ENCODE peak calls at places on chromosomes 11 and 22, in ten cellular contexts. A is stomach, X is HepG2, Y is spleen, F is SK-N-SH, S is transverse colon, T is SK-N-MC, B is upper lobe of left lung, N is Panc1, O is HCT116. M is an unnamed sample. For H3K9me3, the result is how much of the 10 kb centered on the place peaks cover.

GRCh38 chr22:46611189-46611588 is 9.0 kb upstream of the GRAMD4 start:
- DNase-seq in F (no peak), T (no peak), S (no peak), Y (no peak), X (no peak), N (no peak), O (no peak), A (no peak), B (no peak), M (no peak)

GRCh38 chr11:2097356-2097997 is 41.7 kb downstream of the IGF2 start:
- DNase-seq in N (no peak), B (peak), A (peak), F (no peak), S (peak), Y (peak), X (peak), T (no peak), O (no peak), M (peak)

GRCh38 chr22:42685941-42686666 is 34.6 kb downstream of the A4GALT start:
- DNase-seq in Y (no peak), S (peak), F (peak), B (peak), X (no peak), N (no peak), A (peak), O (no peak), T (no peak), M (no peak)

GRCh38 chr22:37244922-37245722 is 1.1 kb upstream of the RAC2 start:
- DNase-seq in N (no peak), A (no peak), X (no peak), Y (peak), T (no peak), O (no peak), S (peak), F (no peak), B (peak), M (no peak)

GRCh38 chr11:28106351-28107043 is 1.5 kb downstream of the KIF18A start:
- DNase-seq in S (no peak), X (no peak), F (no peak), Y (peak), B (no peak), A (no peak), O (no peak), N (no peak), T (no peak), M (no peak)

GRCh38 chr22:47776329-47776728 is 1013.9 kb downstream of the TBC1D22A start:
- DNase-seq in N (no peak), S (no peak), B (no peak), O (no peak), F (no peak), X (no peak), Y (no peak), T (no peak), A (no peak), M (no peak)

GRCh38 chr11:2991477-2992233 is 474 bp downstream of the NAP1L4 start:
- DNase-seq in O (no peak), N (no peak), A (no peak), T (no peak), S (no peak), Y (no peak), X (peak), F (no peak), B (peak), M (peak)

GRCh38 chr22:36252754-36253522 is at the start of gene APOL1:
- DNase-seq in T (no peak), N (no peak), S (peak), X (peak), A (peak), Y (peak), O (no peak), B (peak), F (no peak), M (peak)

GRCh38 chr11:104918113-104918824 is 20.0 kb upstream of the CASP12 start:
- DNase-seq in T (no peak), N (peak), F (no peak), Y (no peak), A (no peak), B (no peak), X (no peak), S (no peak), O (no peak), M (peak)

GRCh38 chr11:113690619-113691569 is 15.2 kb downstream of the TMPRSS5 start:
- DNase-seq in N (no peak), S (peak), F (peak), B (no peak), Y (no peak), O (peak), T (no peak), X (peak), A (peak), M (no peak)

GRCh38 chr11:103322861-103323260 is 213.6 kb downstream of the DYNC2H1 start:
- DNase-seq in X (no peak), T (no peak), B (no peak), A (no peak), N (no peak), F (no peak), Y (no peak), O (no peak), S (no peak), M (peak)

GRCh38 chr22:24016156-24016555 is 5.1 kb downstream of the CABIN1 start:
- DNase-seq in O (no peak), Y (no peak), B (no peak), T (no peak), F (no peak), X (no peak), N (no peak), A (no peak), S (no peak), M (no peak)

GRCh38 chr11:35546317-35546716 is 20.9 kb upstream of the PAMR1 start:
- DNase-seq in S (no peak), B (no peak), N (no peak), O (no peak), T (no peak), F (no peak), A (no peak), Y (no peak), X (no peak), M (no peak)

GRCh38 chr11:35040221-35040942 is 98.6 kb upstream of the CD44 start:
- DNase-seq in S (no peak), Y (no peak), B (no peak), A (no peak), N (peak), F (no peak), O (no peak), X (no peak), T (no peak), M (no peak)

GRCh38 chr11:64856382-64857227 is 12.2 kb upstream of the CDC42BPG start:
- DNase-seq in F (no peak), S (peak), X (peak), B (peak), T (no peak), Y (no peak), A (peak), N (no peak), O (peak), M (peak)

GRCh38 chr22:42856179-42856864 is 751 bp downstream of the ARFGAP3 start:
- DNase-seq in X (peak), B (peak), F (no peak), A (peak), Y (peak), O (no peak), N (no peak), T (no peak), S (peak), M (peak)

GRCh38 chr11:121696177-121696863 is 243.6 kb upstream of the SORL1-AS1 start:
- DNase-seq in A (no peak), T (no peak), Y (no peak), O (no peak), B (no peak), S (no peak), N (no peak), X (no peak), F (no peak), M (no peak)

GRCh38 chr11:13262096-13262495 is 15.5 kb upstream of the BMAL1 start:
- DNase-seq in B (no peak), A (no peak), F (no peak), N (no peak), Y (no peak), S (no peak), X (no peak), T (no peak), O (peak), M (peak)

GRCh38 chr11:119339581-119340334 is 925 bp downstream of the C1QTNF5 start:
- DNase-seq in F (peak), S (peak), O (no peak), Y (peak), N (no peak), X (peak), T (no peak), A (peak), B (peak), M (peak)

GRCh38 chr22:33023119-33023827 is 34.9 kb downstream of the SYN3 start:
- DNase-seq in A (no peak), X (no peak), F (no peak), Y (no peak), T (no peak), O (no peak), N (no peak), S (no peak), B (no peak), M (no peak)

GRCh38 chr22:25702571-25703167 is 39.3 kb upstream of the MYO18B start:
- DNase-seq in S (no peak), B (no peak), A (no peak), Y (no peak), T (no peak), X (no peak), N (no peak), O (no peak), F (no peak), M (no peak)

GRCh38 chr22:27848005-27848404 is 46.4 kb upstream of the MN1 start:
- DNase-seq in S (no peak), A (no peak), F (no peak), O (no peak), N (no peak), Y (no peak), T (no peak), X (no peak), B (no peak), M (no peak)

GRCh38 chr11:4464216-4465159 is 15.4 kb downstream of the OR52K2 start:
- DNase-seq in X (no peak), N (no peak), S (no peak), O (peak), A (no peak), B (no peak), Y (no peak), T (no peak), F (no peak), M (no peak)

GRCh38 chr11:76671236-76671590 is 666 bp upstream of the LRRC32 start:
- DNase-seq in F (no peak), N (no peak), O (no peak), A (no peak), S (no peak), T (no peak), B (no peak), X (no peak), Y (no peak), M (no peak)

GRCh38 chr22:36201630-36202312 is at the start of gene APOL4:
- DNase-seq in S (peak), B (peak), O (no peak), Y (no peak), A (peak), N (no peak), T (no peak), F (peak), X (no peak), M (no peak)

GRCh38 chr22:38981005-38981658 is 1.0 kb upstream of the APOBEC3B start:
- DNase-seq in S (peak), A (no peak), N (no peak), T (no peak), X (peak), F (no peak), B (no peak), Y (no peak), O (peak), M (no peak)

GRCh38 chr11:26905368-26905767 is 88.5 kb upstream of the FIBIN start:
- DNase-seq in N (no peak), S (no peak), F (peak), A (no peak), Y (no peak), B (no peak), O (no peak), T (no peak), X (no peak), M (no peak)

GRCh38 chr22:35601743-35602633 is 15.1 kb downstream of the MB start:
- DNase-seq in B (peak), X (no peak), O (no peak), N (no peak), S (no peak), A (no peak), F (no peak), T (no peak), Y (no peak), M (no peak)

GRCh38 chr22:20282901-20283673 is 15.0 kb upstream of the RTN4R start:
- DNase-seq in S (no peak), X (no peak), B (no peak), T (no peak), Y (no peak), N (no peak), O (no peak), A (no peak), F (no peak), M (no peak)

GRCh38 chr11:78646564-78647185 is 72.0 kb upstream of the NARS2 start:
- DNase-seq in Y (no peak), A (peak), O (peak), S (peak), B (peak), N (peak), T (no peak), F (peak), X (peak), M (peak)

GRCh38 chr11:108220721-108221346 is 1.6 kb downstream of the NPAT start:
- DNase-seq in F (no peak), X (no peak), S (no peak), T (no peak), A (no peak), B (no peak), O (no peak), N (no peak), Y (no peak), M (no peak)

GRCh38 chr11:59574932-59575904 is 40.4 kb downstream of the OSBP start:
- DNase-seq in X (no peak), A (no peak), S (no peak), F (no peak), O (no peak), N (no peak), B (no peak), T (no peak), Y (no peak), M (no peak)

GRCh38 chr22:31509041-31509440 is 12.7 kb downstream of the SFI1 start:
- DNase-seq in T (no peak), O (no peak), X (no peak), N (no peak), S (no peak), A (no peak), B (no peak), Y (no peak), F (no peak), M (no peak)

GRCh38 chr11:69474736-69475135 is 6.7 kb upstream of the LINC01488 start:
- DNase-seq in S (no peak), B (no peak), Y (peak), N (no peak), X (no peak), O (no peak), F (no peak), A (no peak), T (no peak), M (no peak)

GRCh38 chr11:67610302-67610868 is 3.6 kb downstream of the NDUFV1 start:
- DNase-seq in F (no peak), X (no peak), S (no peak), A (no peak), B (no peak), O (no peak), T (no peak), Y (no peak), N (no peak), M (no peak)

DNA sequence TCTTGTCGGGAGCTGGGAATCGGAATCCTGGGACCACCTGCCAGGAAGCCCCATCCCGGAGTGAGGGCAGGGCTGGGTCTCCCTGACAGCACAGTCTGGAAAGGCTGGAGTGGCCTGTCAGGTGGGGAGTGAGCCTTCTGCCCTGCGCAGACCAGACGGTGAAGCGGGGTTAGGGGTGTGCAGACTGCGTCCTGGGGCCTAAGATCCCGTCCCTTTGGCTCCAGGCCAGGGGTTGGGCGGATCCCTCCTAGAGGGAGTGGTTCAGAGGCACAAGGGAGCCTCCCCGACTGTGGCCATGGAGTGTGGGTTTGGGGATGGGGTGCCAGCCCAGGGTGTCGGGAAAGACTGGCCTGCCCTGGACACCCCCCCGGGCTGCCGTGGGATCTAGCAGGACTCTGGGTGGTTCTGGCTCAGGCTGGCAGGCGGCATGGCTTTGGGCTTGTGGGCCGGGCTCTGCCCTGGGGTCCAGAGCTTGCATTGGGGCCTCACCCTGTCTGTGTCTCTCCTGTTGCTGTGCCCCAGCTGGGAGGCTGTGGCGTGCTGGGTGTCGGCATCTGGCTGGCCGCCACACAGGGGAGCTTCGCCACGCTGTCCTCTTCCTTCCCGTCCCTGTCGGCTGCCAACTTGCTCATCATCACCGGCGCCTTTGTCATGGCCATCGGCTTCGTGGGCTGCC is 19.5 kb downstream of the TSPAN4 start:
- DNase-seq in X (no peak), O (no peak), N (no peak), B (no peak), F (peak), S (peak), T (no peak), A (peak), Y (no peak), M (no peak)
- TF ChIP-seq POLR2AphosphoS5 in X (no peak), O (no peak), N (no peak), B (no peak), F (peak), S (no peak), T (no peak), A (no peak), Y (peak), M (no peak)

GRCh38 chr11:327581-327923 is 6.9 kb upstream of the IFITM3 start:
- DNase-seq in T (no peak), S (no peak), Y (no peak), F (no peak), B (no peak), O (no peak), X (no peak), A (no peak), N (no peak), M (no peak)
- H3K4me3 ChIP-seq in T (no peak), S (no peak), Y (peak), F (no peak), B (no peak), O (no peak), X (no peak), A (peak), N (no peak), M (no peak)

GRCh38 chr22:49574205-49574604 is 253.5 kb downstream of the BRD1 start:
- DNase-seq in N (no peak), F (peak), O (no peak), A (peak), Y (peak), B (no peak), S (peak), T (no peak), X (no peak), M (no peak)
- H3K9me3 ChIP-seq in N (under half), F (under half), O (under half), A (under half), Y (under half), B (under half), S (under half), T (under half), X (under half), M (under half)

GRCh38 chr11:33860926-33861325 is 30.9 kb downstream of the LMO2 start:
- DNase-seq in X (no peak), Y (no peak), N (no peak), F (no peak), O (no peak), A (no peak), S (no peak), B (no peak), T (no peak), M (no peak)

GRCh38 chr11:33859306-33859705 is 32.6 kb downstream of the LMO2 start:
- DNase-seq in Y (no peak), X (no peak), O (no peak), T (no peak), F (no peak), S (no peak), B (no peak), N (no peak), A (no peak), M (no peak)

GRCh38 chr11:33861366-33861765 is 30.5 kb downstream of the LMO2 start:
- DNase-seq in T (no peak), Y (no peak), O (no peak), X (no peak), S (no peak), A (no peak), N (no peak), F (no peak), B (no peak), M (no peak)

GRCh38 chr11:33861911-33862310 is 30.0 kb downstream of the LMO2 start:
- DNase-seq in Y (peak), T (no peak), O (no peak), A (no peak), N (no peak), B (no peak), X (no peak), F (no peak), S (no peak), M (no peak)

DNA sequence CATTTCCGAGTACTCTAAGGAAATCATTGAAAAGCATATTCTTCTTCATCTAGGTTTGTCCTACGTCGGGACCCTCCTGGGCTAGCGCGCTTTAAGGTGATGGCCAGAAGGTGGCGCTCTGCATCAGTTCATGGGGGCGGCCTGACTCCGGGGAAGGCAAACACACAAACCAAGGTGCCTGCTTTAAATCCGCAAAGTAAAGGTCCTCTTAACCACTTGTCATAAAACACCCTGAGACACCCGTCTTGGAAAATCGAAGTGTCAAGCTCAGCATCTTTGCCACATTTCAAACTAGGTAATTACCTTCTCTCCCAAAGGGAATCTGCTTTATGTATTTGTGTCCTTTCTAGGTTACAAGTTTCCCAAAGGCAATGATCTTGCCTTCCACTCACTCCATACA is 34.0 kb downstream of the LMO2 start:
- DNase-seq in B (peak), X (peak), N (peak), T (peak), A (peak), F (peak), O (peak), Y (peak), S (peak), M (peak)
- TF ChIP-seq POLR2AphosphoS5 in B (no peak), X (no peak), N (no peak), T (no peak), A (no peak), F (no peak), O (no peak), Y (no peak), S (no peak), M (no peak)

GRCh38 chr11:72720047-72720446 is 32.2 kb downstream of the ARAP1 start:
- DNase-seq in O (no peak), F (no peak), X (no peak), N (no peak), Y (no peak), B (peak), A (no peak), S (no peak), T (no peak), M (no peak)
- H3K4me3 ChIP-seq in O (no peak), F (peak), X (no peak), N (no peak), Y (peak), B (peak), A (peak), S (peak), T (no peak), M (no peak)

DNA sequence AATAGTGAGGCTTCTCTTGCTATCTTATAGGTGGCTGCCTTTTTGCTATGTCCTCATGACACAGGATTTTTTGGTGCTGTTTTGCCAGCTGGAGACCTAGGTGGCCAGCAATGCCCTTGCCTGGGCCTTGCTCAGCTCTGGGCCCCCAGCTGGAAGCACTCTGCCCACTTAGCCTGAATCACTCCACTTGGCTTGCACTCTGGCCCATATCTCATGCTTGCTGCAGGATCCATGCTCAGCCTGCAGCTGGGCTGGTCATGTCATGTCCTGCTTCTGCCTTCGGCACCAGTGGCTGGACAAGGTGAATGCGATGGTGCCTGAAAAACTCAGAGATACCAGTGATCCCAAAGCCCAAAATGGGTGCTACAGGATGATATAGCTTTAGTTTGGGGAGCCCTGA is 818.6 kb upstream of the FAT3 start:
- DNase-seq in A (no peak), N (no peak), S (no peak), Y (peak), B (no peak), O (no peak), X (no peak), T (no peak), F (no peak), M (no peak)
- H3K9me3 ChIP-seq in A (under half), N (under half), S (under half), Y (under half), B (under half), O (under half), X (under half), T (under half), F (under half), M (under half)

GRCh38 chr11:44080951-44081350 is 14.5 kb upstream of the EXT2 start:
- DNase-seq in N (no peak), O (no peak), A (no peak), B (no peak), T (no peak), Y (no peak), S (no peak), F (no peak), X (no peak), M (no peak)
- TF ChIP-seq POLR2AphosphoS5 in N (no peak), O (no peak), A (no peak), B (no peak), T (no peak), Y (no peak), S (no peak), F (no peak), X (no peak), M (no peak)

M was measured in endothelial cell of umbilical vein.